ENCODE peak calls at places on chromosomes 5 and 9, in five cellular contexts. Y is HepG2, W is prostate gland, Z is A549, N is uterus. R is an unnamed sample. For H3K4me1, the result is how much of the 10 kb centered on the place peaks cover.

GRCh38 chr9:83281306-83282255 is 218.6 kb upstream of the RASEF start:
- DNase-seq in Y (no peak), N (no peak), Z (peak), W (peak), R (no peak)

GRCh38 chr5:135645336-135645735 is 66.5 kb upstream of the CXCL14 start:
- DNase-seq in N (no peak), Z (no peak), Y (no peak), W (no peak), R (no peak)

GRCh38 chr5:36573441-36573840 is 33.0 kb upstream of the SLC1A3 start:
- DNase-seq in Z (no peak), Y (no peak), W (no peak), N (no peak), R (no peak)

GRCh38 chr5:146291421-146292074 is 47.1 kb upstream of the POU4F3 start:
- DNase-seq in W (no peak), Y (peak), Z (peak), N (no peak), R (no peak)

GRCh38 chr5:73454379-73455036 is 5.9 kb upstream of the FOXD1 start:
- DNase-seq in Y (peak), Z (peak), W (no peak), N (no peak), R (no peak)

GRCh38 chr5:59793000-59793399 is 100.5 kb downstream of the PDE4D start:
- DNase-seq in Y (peak), N (peak), W (no peak), Z (peak), R (no peak)

GRCh38 chr9:99221266-99221622 is 498 bp downstream of the ALG2 start:
- DNase-seq in Z (no peak), N (no peak), W (peak), Y (no peak), R (no peak)

GRCh38 chr5:76746677-76747076 is 30.8 kb downstream of the F2R start:
- DNase-seq in N (no peak), Y (no peak), Z (no peak), W (no peak), R (no peak)

GRCh38 chr9:112443200-112443599 is 43.4 kb upstream of the KIAA1958 start:
- DNase-seq in W (no peak), Z (peak), Y (peak), N (no peak), R (no peak)

GRCh38 chr5:10649518-10650410 is 85.9 kb downstream of the ANKRD33B start:
- DNase-seq in Y (no peak), W (no peak), N (no peak), Z (no peak), R (no peak)

GRCh38 chr9:4297795-4298254 is 2.0 kb downstream of the GLIS3 start:
- DNase-seq in W (peak), N (peak), Y (peak), Z (peak), R (peak)

GRCh38 chr5:160042674-160043073 is 33.7 kb downstream of the TTC1 start:
- DNase-seq in N (no peak), W (no peak), Z (no peak), Y (no peak), R (no peak)

GRCh38 chr5:169832845-169833244 is 147.4 kb downstream of the INSYN2B start:
- DNase-seq in N (no peak), Z (no peak), W (no peak), Y (no peak), R (no peak)

GRCh38 chr9:12708562-12709298 is 15.5 kb downstream of the TYRP1 start:
- DNase-seq in Z (peak), N (no peak), Y (peak), W (no peak), R (no peak)

GRCh38 chr5:38670878-38671277 is 114.4 kb upstream of the LIFR start:
- DNase-seq in Z (no peak), W (peak), N (no peak), Y (no peak), R (no peak)

GRCh38 chr9:126661122-126661520 is 47.4 kb downstream of the LMX1B start:
- DNase-seq in Y (no peak), W (no peak), N (no peak), Z (no peak), R (no peak)

GRCh38 chr5:32450952-32451351 is 6.4 kb upstream of the ZFR start:
- DNase-seq in Y (peak), Z (peak), N (no peak), W (no peak), R (no peak)

GRCh38 chr9:70257991-70258691 is 637 bp upstream of the SMC5 start:
- DNase-seq in N (peak), Z (no peak), W (peak), Y (peak), R (peak)

GRCh38 chr5:90740244-90740799 is 181.7 kb downstream of the ADGRV1 start:
- DNase-seq in W (no peak), Z (no peak), N (no peak), Y (no peak), R (no peak)

GRCh38 chr5:36035696-36036095 is 31.0 kb downstream of the UGT3A2 start:
- DNase-seq in Z (no peak), W (no peak), N (no peak), Y (no peak), R (no peak)

GRCh38 chr9:96209407-96210031 is 92.5 kb downstream of the HSD17B3 start:
- DNase-seq in N (no peak), Y (no peak), W (no peak), Z (peak), R (no peak)

GRCh38 chr5:134136221-134136631 is 21.7 kb downstream of the TCF7 start:
- DNase-seq in Z (no peak), N (peak), W (no peak), Y (no peak), R (no peak)

GRCh38 chr5:73564644-73565165 is 734 bp downstream of the ANKRA2 start:
- DNase-seq in Y (no peak), W (peak), Z (no peak), N (no peak), R (no peak)

GRCh38 chr5:181191526-181192336 is 13.3 kb downstream of the TRIM7 start:
- DNase-seq in N (peak), W (peak), Y (peak), Z (peak), R (peak)

GRCh38 chr5:181189962-181190710 is 14.9 kb downstream of the TRIM7 start:
- DNase-seq in W (no peak), N (no peak), Y (no peak), Z (no peak), R (peak)

GRCh38 chr5:181189363-181189961 is 15.5 kb downstream of the TRIM7 start:
- DNase-seq in Z (no peak), Y (no peak), N (no peak), W (no peak), R (peak)

GRCh38 chr5:181192337-181193046 is 12.5 kb downstream of the TRIM7 start:
- DNase-seq in W (no peak), Y (no peak), Z (no peak), N (no peak), R (peak)

GRCh38 chr5:181190711-181191525 is 14.1 kb downstream of the TRIM7 start:
- DNase-seq in Z (peak), Y (no peak), N (peak), W (no peak), R (peak)
- H3K27ac ChIP-seq in Z (peak), Y (peak), N (peak), W (peak), R (peak)

DNA sequence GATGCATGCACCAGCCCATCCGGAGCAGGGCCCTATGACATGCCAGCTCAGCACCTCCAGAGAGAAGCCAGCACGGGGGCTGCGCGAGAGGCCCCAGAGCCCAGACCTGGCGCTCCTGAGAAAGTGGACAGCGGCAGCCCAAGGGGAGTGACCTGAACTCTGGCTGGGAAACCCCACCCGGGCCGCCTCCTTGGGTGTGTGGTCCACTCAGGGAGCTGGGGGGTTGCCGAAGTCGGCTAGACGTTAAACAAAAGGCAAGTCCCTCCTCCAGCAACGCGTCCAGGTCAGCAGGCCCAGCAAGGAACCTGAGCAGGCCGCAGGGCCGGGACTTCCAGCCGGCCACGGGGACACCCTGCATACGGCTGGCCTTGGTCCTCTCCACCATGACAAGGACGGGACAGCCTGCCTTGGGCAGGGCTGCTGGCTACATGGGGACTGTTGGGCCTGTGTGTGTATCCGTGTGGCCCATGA is 35.7 kb downstream of the NACC2 start:
- DNase-seq in W (no peak), N (peak), Y (no peak), Z (no peak), R (no peak)
- H3K4me1 ChIP-seq in W (under half), N (under half), Y (under half), Z (under half), R (under half)

GRCh38 chr9:136087741-136088480 is 7.2 kb downstream of the NACC2 start:
- DNase-seq in W (no peak), N (no peak), Z (no peak), Y (no peak), R (no peak)

GRCh38 chr9:136089697-136090045 is 5.4 kb downstream of the NACC2 start:
- DNase-seq in Y (no peak), W (no peak), Z (no peak), N (no peak), R (no peak)

GRCh38 chr9:136090060-136090735 is 4.9 kb downstream of the NACC2 start:
- DNase-seq in Y (no peak), W (no peak), N (no peak), Z (no peak), R (no peak)

GRCh38 chr9:136088481-136088938 is 6.6 kb downstream of the NACC2 start:
- DNase-seq in N (no peak), Z (no peak), W (no peak), Y (no peak), R (no peak)

DNA sequence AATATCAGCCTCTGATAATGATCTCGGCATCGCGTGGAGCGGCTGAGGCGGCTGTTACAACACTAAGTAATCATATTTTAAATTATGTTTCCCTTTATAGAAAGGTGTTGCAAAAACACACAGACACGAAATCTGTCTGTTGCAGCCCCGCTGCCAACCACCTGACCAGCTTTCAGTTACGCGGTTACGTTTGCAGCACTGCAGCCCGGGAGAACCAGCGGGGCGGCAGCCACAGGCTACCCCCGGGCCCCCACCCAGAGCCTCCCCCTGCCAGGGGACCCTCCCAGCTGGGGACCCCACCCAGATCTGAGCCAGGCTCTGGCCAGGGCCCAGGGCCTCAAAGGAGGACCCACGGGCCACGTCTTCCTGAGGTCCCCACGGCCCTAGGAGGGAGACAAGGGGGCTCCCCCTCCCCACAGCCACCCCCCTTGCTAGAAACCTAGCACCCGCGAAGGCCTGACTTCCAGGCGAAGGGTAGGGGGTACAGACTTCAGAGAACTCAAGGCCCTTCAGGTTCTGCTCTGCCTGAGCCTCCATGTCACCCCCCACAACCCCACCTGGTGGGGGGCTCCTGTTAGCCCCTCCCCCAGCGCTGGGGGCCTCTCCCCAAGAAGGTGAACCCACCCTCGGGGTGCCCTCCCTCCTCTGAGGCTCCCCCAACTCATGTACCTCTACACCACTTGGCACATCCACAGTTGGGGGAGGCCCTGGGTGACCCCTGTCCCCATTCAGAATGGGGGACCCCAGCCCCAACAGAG is 6.0 kb downstream of the NACC2 start:
- DNase-seq in N (no peak), Z (no peak), W (no peak), Y (no peak), R (peak)
- TF ChIP-seq POLR2A in N (no peak), Z (no peak), W (no peak), Y (no peak), R (no peak)

DNA sequence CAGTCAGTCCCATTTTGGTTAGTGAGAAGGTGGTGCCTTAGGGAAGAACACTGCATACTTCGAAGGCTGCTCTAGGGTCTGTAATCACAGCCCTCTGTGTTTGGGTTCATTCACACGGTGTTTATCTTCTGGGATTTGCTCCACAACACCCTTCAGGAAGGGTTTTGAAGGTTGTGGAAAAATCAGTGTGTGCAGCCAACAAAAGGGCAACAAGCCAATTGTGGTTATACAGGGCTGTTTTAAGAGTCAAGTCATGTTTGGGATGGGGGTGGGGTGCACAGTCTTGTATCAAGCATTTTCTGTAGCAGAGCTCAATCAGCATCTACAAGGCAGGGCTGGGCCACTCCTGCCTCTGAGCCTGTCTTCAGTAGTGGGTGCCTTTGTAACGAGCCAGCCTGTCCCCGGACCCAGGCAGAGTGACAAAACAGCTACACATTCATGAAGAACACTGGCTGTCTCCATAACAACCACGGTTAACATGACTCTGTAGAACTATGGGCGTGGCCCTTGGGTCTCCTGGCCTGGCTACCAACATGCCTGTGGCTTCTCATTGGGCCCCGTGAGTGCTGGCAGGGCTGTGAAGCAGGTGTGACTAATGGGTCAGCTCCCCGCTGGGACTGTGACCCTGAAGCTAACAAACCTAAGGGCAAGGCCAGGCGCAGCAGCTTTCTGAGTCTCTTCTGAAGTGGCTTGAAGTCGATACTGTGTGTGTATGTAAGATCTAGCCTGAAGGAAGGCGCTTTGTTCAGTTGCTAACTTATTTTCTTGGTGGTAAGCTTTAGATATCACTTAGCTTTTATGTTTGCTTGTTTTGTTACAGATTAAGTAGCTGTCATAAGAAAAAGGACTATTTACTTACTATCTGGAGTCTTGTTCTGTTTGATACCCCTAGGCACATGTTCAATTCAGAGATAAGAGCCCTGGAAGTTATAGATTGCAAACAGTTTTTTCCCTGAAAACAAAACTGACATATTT is 27.9 kb upstream of the GOLM1 start:
- DNase-seq in Y (peak), W (peak), N (no peak), Z (peak), R (peak)
- H3K27ac ChIP-seq in Y (no peak), W (no peak), N (no peak), Z (peak), R (no peak)

GRCh38 chr5:157540707-157541451 is 34.7 kb downstream of the ADAM19 start:
- DNase-seq in N (peak), Z (no peak), Y (no peak), W (no peak), R (peak)
- H3K4me1 ChIP-seq in N (under half), Z (under half), Y (under half), W (under half), R (under half)

GRCh38 chr9:37913480-37914153 is 9.7 kb upstream of the SLC25A51 start:
- DNase-seq in N (peak), W (peak), Y (peak), Z (peak), R (peak)
- TF ChIP-seq POLR2A in N (no peak), W (no peak), Y (no peak), Z (no peak), R (no peak)

DNA sequence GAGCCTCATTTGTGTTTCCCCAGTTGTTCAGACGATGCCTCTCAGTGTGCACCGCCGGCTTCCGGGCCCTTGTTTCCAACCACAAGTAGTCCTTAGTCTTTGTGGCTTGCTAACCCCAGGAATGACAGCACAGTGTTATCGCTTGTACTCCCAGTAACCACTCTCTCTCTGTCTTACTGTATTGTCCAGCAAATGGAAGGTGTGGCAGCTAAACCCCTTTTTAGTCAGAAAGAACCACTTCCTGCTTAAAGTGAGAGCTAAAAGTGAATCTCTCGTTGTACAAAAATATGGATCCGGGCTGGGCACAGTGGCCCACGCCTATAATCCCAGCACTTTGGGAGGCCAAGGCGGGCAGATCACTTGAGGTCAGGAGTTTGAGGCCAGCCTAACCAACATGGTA is 61.3 kb downstream of the ENC1 start:
- DNase-seq in N (no peak), Y (no peak), Z (no peak), W (no peak), R (no peak)
- H3K27ac ChIP-seq in N (no peak), Y (peak), Z (peak), W (no peak), R (no peak)

GRCh38 chr9:109906766-109907382 is 126.9 kb downstream of the PALM2AKAP2 start:
- DNase-seq in Z (no peak), W (no peak), Y (peak), N (no peak), R (no peak)
- H3K4me1 ChIP-seq in Z (under half), W (under half), Y (under half), N (under half), R (under half)

R was measured in ovary.